ENCODE peak calls at places on chromosomes 5 and 9, in six cellular contexts. V is GM12878, A is endothelial cell of umbilical vein, R is SK-N-SH, C is spleen, K is transverse colon. J is an unnamed sample.

GRCh38 chr5:75862872-75863271 is 145.6 kb upstream of the POC5 start:
- DNase-seq in R (no peak), V (no peak), C (no peak), K (no peak), A (no peak), J (no peak)

GRCh38 chr5:112784726-112785125 is 47.0 kb downstream of the APC start:
- DNase-seq in R (no peak), C (no peak), V (no peak), A (no peak), K (no peak), J (no peak)

GRCh38 chr5:54902817-54903473 is 82.4 kb downstream of the ESM1 start:
- DNase-seq in A (no peak), V (peak), K (peak), R (no peak), C (no peak), J (no peak)

GRCh38 chr9:108002296-108003056 is 512.9 kb upstream of the KLF4 start:
- DNase-seq in K (peak), V (no peak), C (no peak), R (no peak), A (no peak), J (no peak)

GRCh38 chr5:3225201-3225960 is 370.3 kb upstream of the IRX1 start:
- DNase-seq in R (no peak), C (peak), V (no peak), K (no peak), A (no peak), J (no peak)

GRCh38 chr9:31119882-31120481 is 1264.5 kb upstream of the ACO1 start:
- DNase-seq in V (no peak), C (no peak), A (peak), R (peak), K (peak), J (no peak)

GRCh38 chr5:38722918-38723317 is 122.9 kb upstream of the OSMR start:
- DNase-seq in C (no peak), R (no peak), K (no peak), A (no peak), V (no peak), J (no peak)

GRCh38 chr5:20606006-20606405 is 618.0 kb upstream of the CDH18 start:
- DNase-seq in A (no peak), C (no peak), K (no peak), R (no peak), V (no peak), J (no peak)

GRCh38 chr9:79577969-79578723 is 6.4 kb downstream of the TLE4 start:
- DNase-seq in V (no peak), R (peak), K (no peak), C (no peak), A (peak), J (no peak)

GRCh38 chr5:144335561-144335960 is 164.9 kb downstream of the KCTD16 start:
- DNase-seq in V (peak), C (no peak), A (no peak), K (no peak), R (no peak), J (no peak)

DNA sequence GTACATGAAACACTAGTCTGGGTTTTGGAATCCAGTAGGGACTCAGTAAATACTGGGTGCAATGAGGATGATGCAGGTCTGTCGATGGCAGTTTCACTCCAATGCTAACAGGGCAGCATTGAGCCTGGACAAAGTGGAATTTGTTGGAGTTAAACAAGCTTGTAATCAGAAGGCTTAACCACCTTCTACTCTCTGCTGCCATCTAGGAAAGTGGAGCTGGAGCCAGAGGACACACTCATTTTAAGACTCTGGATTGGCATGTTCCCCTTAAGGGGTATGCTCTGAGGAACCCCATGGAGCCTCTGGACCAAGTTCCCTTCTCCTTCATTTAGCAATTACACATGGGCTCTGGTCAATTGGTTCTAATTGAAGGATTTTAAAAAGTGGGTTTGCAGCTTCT is 331.0 kb upstream of the ADAMTSL1 start:
- DNase-seq in V (no peak), R (no peak), C (no peak), K (no peak), A (peak), J (no peak)
- H3K27ac ChIP-seq in V (no peak), R (no peak), C (no peak), K (no peak), A (no peak), J (no peak)

GRCh38 chr9:93949073-93949693 is 6.0 kb downstream of the BARX1 start:
- DNase-seq in A (no peak), R (peak), V (no peak), C (no peak), K (no peak), J (no peak)

GRCh38 chr9:93952119-93952783 is 2.9 kb downstream of the BARX1 start:
- DNase-seq in C (no peak), R (peak), A (no peak), V (no peak), K (no peak), J (peak)

GRCh38 chr9:93949694-93950449 is 5.3 kb downstream of the BARX1 start:
- DNase-seq in V (no peak), C (no peak), K (no peak), A (no peak), R (no peak), J (no peak)

GRCh38 chr9:93951655-93952118 is 3.5 kb downstream of the BARX1 start:
- DNase-seq in K (no peak), C (no peak), R (peak), V (no peak), A (no peak), J (peak)

DNA sequence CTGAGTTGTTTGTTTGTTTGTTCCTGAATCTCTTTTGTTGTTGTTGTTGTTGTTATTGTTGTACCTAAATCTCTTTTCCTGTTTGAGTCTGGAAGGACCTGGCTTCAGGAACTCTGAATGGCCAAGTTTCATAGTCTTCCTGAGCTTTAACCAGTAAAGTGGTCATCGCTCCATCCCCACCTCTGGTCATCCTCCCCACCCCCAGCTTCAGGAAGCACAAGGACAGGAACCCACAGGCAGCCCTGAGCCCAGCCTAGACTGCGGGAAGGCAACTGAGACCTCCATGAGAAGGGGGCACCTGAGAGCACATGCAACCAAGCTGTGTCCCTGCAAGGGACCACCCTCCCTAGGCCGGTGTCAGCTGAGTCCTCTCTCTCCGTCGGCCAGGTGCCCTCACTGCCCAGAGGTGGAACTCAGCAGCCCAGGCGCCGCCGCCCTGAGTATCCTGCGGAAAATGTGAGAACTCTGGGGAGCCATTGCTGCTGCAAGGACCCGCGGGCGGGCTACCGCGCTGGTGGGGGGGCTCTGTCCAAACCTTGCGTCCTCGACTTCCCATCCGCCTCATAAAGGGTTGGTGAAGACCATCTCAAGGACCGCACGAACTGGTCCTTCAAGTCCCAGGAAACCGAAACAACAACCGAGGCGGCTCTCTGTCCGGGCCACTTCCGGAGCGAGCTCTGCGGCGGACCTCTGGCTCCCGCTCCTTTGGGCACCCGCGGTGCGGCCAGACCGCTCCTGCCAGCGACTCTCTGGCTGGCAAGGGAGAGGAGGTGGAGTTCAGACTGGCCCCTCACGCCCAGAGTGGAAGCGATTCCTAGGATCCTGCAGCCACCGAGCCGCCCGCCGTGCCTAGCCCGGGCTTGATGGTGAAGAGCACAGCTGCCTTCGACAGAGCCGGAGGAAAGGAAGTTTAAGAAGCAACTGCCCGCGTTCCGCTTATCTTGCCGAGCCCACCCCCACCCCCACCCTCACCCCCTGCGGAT is 4.2 kb downstream of the BARX1 start:
- DNase-seq in A (no peak), V (no peak), C (no peak), R (peak), K (peak), J (no peak)
- TF ChIP-seq POLR2AphosphoS5 in A (no peak), V (no peak), C (no peak), R (no peak), K (no peak), J (no peak)

GRCh38 chr5:137143244-137143605 is 355.9 kb downstream of the SPOCK1 start:
- DNase-seq in A (no peak), K (no peak), C (no peak), R (no peak), V (no peak), J (no peak)
- H3K27ac ChIP-seq in A (no peak), K (no peak), C (no peak), R (peak), V (no peak), J (no peak)

GRCh38 chr5:80251636-80252035 is 4.2 kb downstream of the SERINC5 start:
- DNase-seq in V (no peak), A (no peak), C (no peak), K (no peak), R (no peak), J (no peak)
- TF ChIP-seq POLR2AphosphoS5 in V (no peak), A (no peak), C (no peak), K (no peak), R (no peak), J (no peak)

DNA sequence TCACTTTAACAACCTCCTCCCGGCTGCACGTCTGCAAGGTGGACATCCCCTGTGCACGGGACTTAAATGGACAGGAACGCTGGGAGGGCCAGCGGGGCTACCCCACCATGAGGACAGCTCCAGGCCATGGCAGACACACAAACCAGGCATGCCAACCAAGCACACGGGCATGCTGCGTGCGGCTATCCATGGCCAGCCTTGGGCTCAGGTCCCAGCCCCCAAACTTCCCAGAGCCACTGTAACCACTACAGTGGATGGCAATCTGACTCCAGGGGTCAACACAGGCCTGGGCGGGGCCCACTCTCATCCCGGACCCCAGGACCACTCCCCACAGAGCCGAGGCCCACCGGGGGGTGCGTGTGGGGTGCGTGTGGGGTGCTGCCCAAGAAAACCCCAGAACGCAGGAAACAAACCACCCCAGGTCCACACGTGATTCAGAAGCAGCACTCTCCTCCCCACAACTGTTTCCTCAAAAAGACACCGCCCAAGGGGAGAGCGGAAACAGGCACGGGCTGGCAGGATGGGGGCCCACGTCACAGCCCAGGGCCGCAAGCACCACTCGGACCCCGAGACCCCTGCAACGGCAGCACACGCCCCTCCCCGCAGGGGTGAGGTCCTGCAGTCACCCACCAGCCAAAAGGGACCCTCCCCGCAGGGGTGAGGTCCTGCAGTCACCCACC is 7.4 kb downstream of the SLC12A7 start:
- DNase-seq in V (no peak), R (no peak), K (no peak), C (peak), A (no peak), J (no peak)
- H3K27ac ChIP-seq in V (no peak), R (no peak), K (peak), C (peak), A (no peak), J (peak)

DNA sequence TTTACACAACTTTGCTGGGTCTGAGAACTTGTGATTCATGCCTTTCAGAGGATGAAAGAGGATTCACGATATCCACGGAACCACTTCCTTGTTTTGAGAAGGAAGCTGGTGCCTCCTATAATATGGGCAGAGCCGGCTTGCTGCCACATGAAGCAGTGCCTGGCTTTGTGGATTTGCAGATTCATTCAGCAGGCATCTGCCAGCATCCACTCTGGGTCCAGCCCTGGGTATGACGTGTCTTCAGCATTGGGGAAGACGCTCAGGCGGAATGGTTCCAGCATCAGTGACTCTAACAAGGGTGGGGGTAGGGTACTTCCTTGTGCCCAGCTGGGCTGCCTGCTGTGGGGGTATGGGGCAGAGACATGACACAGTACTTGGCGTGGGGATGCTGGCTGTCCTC is 106.8 kb upstream of the PITX1 start:
- DNase-seq in A (no peak), V (no peak), C (no peak), K (peak), R (no peak), J (peak)
- TF ChIP-seq POLR2AphosphoS5 in A (no peak), V (no peak), C (no peak), K (peak), R (no peak), J (no peak)

J was measured in sigmoid colon.